ENCODE peak calls at places on chromosomes 2 and 18, in four cellular contexts. One of them, this sample, is unnamed. For H3K4me1, the result is how much of the 10 kb centered on the place peaks cover.

GRCh38 chr2:45881970-45882581 is 230.6 kb downstream of the PRKCE start:
- DNase-seq in H9: no peak
- DNase-seq in neuronal stem cell: no peak
- DNase-seq in H1: no peak
- DNase-seq in this sample: no peak

GRCh38 chr2:48112911-48113687 is 206.8 kb upstream of the FBXO11 start:
- DNase-seq in H9: no peak
- DNase-seq in neuronal stem cell: no peak
- DNase-seq in H1: no peak
- DNase-seq in this sample: peak

GRCh38 chr18:22378672-22379282 is 38.9 kb downstream of the CTAGE1 start:
- DNase-seq in H9: peak
- DNase-seq in neuronal stem cell: no peak
- DNase-seq in H1: no peak
- DNase-seq in this sample: peak

GRCh38 chr2:65240657-65241056 is 13.0 kb downstream of the ACTR2 start:
- DNase-seq in H9: no peak
- DNase-seq in neuronal stem cell: no peak
- DNase-seq in H1: no peak
- DNase-seq in this sample: peak

GRCh38 chr18:5237083-5237722 is 40.1 kb upstream of the AKAIN1 start:
- DNase-seq in H9: no peak
- DNase-seq in neuronal stem cell: peak
- DNase-seq in H1: no peak
- DNase-seq in this sample: peak

GRCh38 chr2:148819019-148819418 is 56.0 kb upstream of the KIF5C start:
- DNase-seq in H9: no peak
- DNase-seq in neuronal stem cell: no peak
- DNase-seq in H1: no peak
- DNase-seq in this sample: no peak

GRCh38 chr2:167265722-167266121 is 377.4 kb downstream of the XIRP2 start:
- DNase-seq in H9: no peak
- DNase-seq in neuronal stem cell: no peak
- DNase-seq in H1: no peak
- DNase-seq in this sample: no peak

GRCh38 chr2:208490492-208490891 is 83.9 kb downstream of the PTH2R start:
- DNase-seq in H9: no peak
- DNase-seq in neuronal stem cell: no peak
- DNase-seq in H1: no peak
- DNase-seq in this sample: no peak

GRCh38 chr2:1788478-1788959 is 44.2 kb upstream of the PXDN start:
- DNase-seq in H9: no peak
- DNase-seq in neuronal stem cell: no peak
- DNase-seq in H1: no peak
- DNase-seq in this sample: no peak

GRCh38 chr2:37920570-37920969 is 4.5 kb upstream of the RMDN2 start:
- DNase-seq in H9: no peak
- DNase-seq in neuronal stem cell: no peak
- DNase-seq in H1: no peak
- DNase-seq in this sample: peak

GRCh38 chr18:76821875-76822509 is 365 bp upstream of the ZNF236 start:
- DNase-seq in H9: no peak
- DNase-seq in neuronal stem cell: peak
- DNase-seq in H1: peak
- DNase-seq in this sample: peak

GRCh38 chr2:219022616-219023015 is 18.7 kb downstream of the CFAP65 start:
- DNase-seq in H9: no peak
- DNase-seq in neuronal stem cell: no peak
- DNase-seq in H1: no peak
- DNase-seq in this sample: no peak

GRCh38 chr2:84939426-84940087 is 31.4 kb upstream of the KCMF1 start:
- DNase-seq in H9: no peak
- DNase-seq in neuronal stem cell: no peak
- DNase-seq in H1: no peak
- DNase-seq in this sample: no peak

GRCh38 chr18:75456277-75456676 is 28.8 kb upstream of the SMIM21 start:
- DNase-seq in H9: no peak
- DNase-seq in neuronal stem cell: no peak
- DNase-seq in H1: no peak
- DNase-seq in this sample: peak

GRCh38 chr2:197453914-197454398 is 604 bp downstream of the COQ10B start:
- DNase-seq in H9: peak
- DNase-seq in neuronal stem cell: no peak
- DNase-seq in H1: no peak
- DNase-seq in this sample: no peak

GRCh38 chr2:132824716-132825115 is 154.7 kb upstream of the LYPD1 start:
- DNase-seq in H9: no peak
- DNase-seq in neuronal stem cell: no peak
- DNase-seq in H1: no peak
- DNase-seq in this sample: peak

GRCh38 chr2:142877265-142877756 is at the start of gene KYNU:
- DNase-seq in H9: no peak
- DNase-seq in neuronal stem cell: no peak
- DNase-seq in H1: no peak
- DNase-seq in this sample: peak

GRCh38 chr2:68877079-68877772 is 6.0 kb upstream of the BMP10 start:
- DNase-seq in H9: no peak
- DNase-seq in neuronal stem cell: no peak
- DNase-seq in H1: no peak
- DNase-seq in this sample: no peak

GRCh38 chr2:144011553-144011952 is 508.4 kb downstream of the ZEB2 start:
- DNase-seq in H9: no peak
- DNase-seq in neuronal stem cell: no peak
- DNase-seq in H1: no peak
- DNase-seq in this sample: no peak

GRCh38 chr2:17643031-17643615 is 102.6 kb downstream of the VSNL1 start:
- DNase-seq in H9: no peak
- DNase-seq in neuronal stem cell: no peak
- DNase-seq in H1: peak
- DNase-seq in this sample: peak

GRCh38 chr2:169107645-169108044 is 38.3 kb downstream of the DHRS9 start:
- DNase-seq in H9: no peak
- DNase-seq in neuronal stem cell: no peak
- DNase-seq in H1: no peak
- DNase-seq in this sample: no peak

GRCh38 chr2:70923378-70924015 is 12.2 kb upstream of the ATP6V1B1 start:
- DNase-seq in H9: peak
- DNase-seq in neuronal stem cell: no peak
- DNase-seq in H1: peak
- DNase-seq in this sample: no peak

GRCh38 chr2:68434981-68435380 is 32.1 kb downstream of the FBXO48 start:
- DNase-seq in H9: no peak
- DNase-seq in neuronal stem cell: no peak
- DNase-seq in H1: no peak
- DNase-seq in this sample: no peak

GRCh38 chr18:79361766-79362522 is 33.8 kb upstream of the NFATC1 start:
- DNase-seq in H9: peak
- DNase-seq in neuronal stem cell: no peak
- DNase-seq in H1: no peak
- DNase-seq in this sample: peak
- H2BK12ac ChIP-seq in H9: no peak
- H2BK12ac ChIP-seq in neuronal stem cell: no peak
- H2BK12ac ChIP-seq in H1: no peak
- H2BK12ac ChIP-seq in this sample: no peak

GRCh38 chr2:160269365-160269764 is 69.3 kb upstream of the ITGB6 start:
- DNase-seq in H9: no peak
- DNase-seq in neuronal stem cell: no peak
- DNase-seq in H1: no peak
- DNase-seq in this sample: no peak
- H3K9ac ChIP-seq in H9: peak
- H3K9ac ChIP-seq in neuronal stem cell: no peak
- H3K9ac ChIP-seq in H1: peak
- H3K9ac ChIP-seq in this sample: peak

DNA sequence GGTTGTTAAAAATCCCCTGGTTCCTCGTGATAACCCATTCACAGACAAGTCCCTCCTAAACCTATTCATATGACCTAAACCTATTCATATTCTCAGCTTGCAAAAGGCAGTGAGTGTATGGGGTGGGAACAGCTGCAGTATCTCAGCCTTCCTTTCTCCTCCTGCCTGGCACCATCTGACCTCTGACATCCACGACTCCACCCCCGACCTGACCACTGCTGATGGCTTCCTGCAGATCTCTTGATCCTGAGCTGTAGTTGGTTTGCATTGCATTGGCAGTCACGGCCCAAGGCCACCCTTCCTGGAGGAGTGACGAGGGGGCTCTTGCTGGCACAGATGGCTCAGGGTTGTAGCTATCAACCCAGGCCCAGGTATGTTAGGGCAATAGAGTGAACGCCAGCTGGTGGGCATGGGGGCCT is 198.6 kb downstream of the GLI2 start:
- DNase-seq in H9: no peak
- DNase-seq in neuronal stem cell: no peak
- DNase-seq in H1: no peak
- DNase-seq in this sample: peak
- H3K4me1 ChIP-seq in H9: under half
- H3K4me1 ChIP-seq in neuronal stem cell: under half
- H3K4me1 ChIP-seq in H1: under half
- H3K4me1 ChIP-seq in this sample: half or more

GRCh38 chr2:23503682-23504081 is 118.7 kb downstream of the KLHL29 start:
- DNase-seq in H9: no peak
- DNase-seq in neuronal stem cell: no peak
- DNase-seq in H1: no peak
- DNase-seq in this sample: no peak

GRCh38 chr2:23504591-23504990 is 119.6 kb downstream of the KLHL29 start:
- DNase-seq in H9: no peak
- DNase-seq in neuronal stem cell: no peak
- DNase-seq in H1: no peak
- DNase-seq in this sample: no peak

GRCh38 chr2:23505984-23506380 is 121.0 kb downstream of the KLHL29 start:
- DNase-seq in H9: no peak
- DNase-seq in neuronal stem cell: no peak
- DNase-seq in H1: no peak
- DNase-seq in this sample: no peak

GRCh38 chr2:23506460-23507266 is 121.7 kb downstream of the KLHL29 start:
- DNase-seq in H9: no peak
- DNase-seq in neuronal stem cell: no peak
- DNase-seq in H1: no peak
- DNase-seq in this sample: no peak

GRCh38 chr2:23505218-23505983 is 120.4 kb downstream of the KLHL29 start:
- DNase-seq in H9: no peak
- DNase-seq in neuronal stem cell: no peak
- DNase-seq in H1: no peak
- DNase-seq in this sample: no peak
- H2BK12ac ChIP-seq in H9: no peak
- H2BK12ac ChIP-seq in neuronal stem cell: no peak
- H2BK12ac ChIP-seq in H1: no peak
- H2BK12ac ChIP-seq in this sample: no peak

This sample was measured in mesenchymal stem cell.